ENCODE peak calls at places on chromosomes 2 and 18, in six cellular contexts. W is esophagus squamous epithelium, Z is Peyer's patch, D is breast epithelium, F is heart left ventricle, C is stomach. O is an unnamed sample.

GRCh38 chr2:216743781-216744180 is 48.4 kb upstream of the IGFBP5 start:
- DNase-seq in F (no peak), D (no peak), W (no peak), C (no peak), Z (no peak), O (no peak)

GRCh38 chr2:133054297-133054696 is 384.3 kb upstream of the LYPD1 start:
- DNase-seq in D (no peak), W (no peak), F (no peak), C (no peak), Z (no peak), O (no peak)

GRCh38 chr2:50596521-50596920 is 435.4 kb downstream of the NRXN1 start:
- DNase-seq in Z (no peak), C (no peak), D (no peak), W (no peak), F (no peak), O (no peak)

GRCh38 chr2:237727363-237727762 is 71.2 kb upstream of the RBM44 start:
- DNase-seq in W (no peak), D (peak; percentile 17), F (no peak), C (no peak), Z (no peak), O (peak; percentile 49)

GRCh38 chr18:70433001-70433400 is 144.2 kb downstream of the SOCS6 start:
- DNase-seq in C (no peak), F (no peak), D (no peak), W (no peak), Z (no peak), O (no peak)

GRCh38 chr2:239706407-239706806 is 305.6 kb upstream of the HDAC4 start:
- DNase-seq in D (peak; percentile 18), W (no peak), C (no peak), F (no peak), Z (no peak), O (no peak)

GRCh38 chr2:23475036-23475435 is 90.1 kb downstream of the KLHL29 start:
- DNase-seq in W (no peak), D (no peak), Z (peak; percentile 6), F (no peak), C (no peak), O (peak; percentile 41)

GRCh38 chr2:157971702-157972101 is 95.6 kb upstream of the ACVR1 start:
- DNase-seq in C (no peak), W (no peak), Z (no peak), D (no peak), F (no peak), O (no peak)

GRCh38 chr2:38791747-38792146 is 13.7 kb downstream of the GEMIN6 start:
- DNase-seq in D (no peak), F (no peak), C (no peak), W (no peak), Z (no peak), O (no peak)

GRCh38 chr18:24868760-24869237 is 408.4 kb downstream of the HRH4 start:
- DNase-seq in F (no peak), D (no peak), W (no peak), C (no peak), Z (no peak), O (no peak)

GRCh38 chr2:109487871-109488655 is 125.7 kb downstream of the SEPTIN10 start:
- DNase-seq in F (no peak), W (no peak), C (no peak), Z (no peak), D (no peak), O (no peak)

GRCh38 chr2:173720310-173720709 is 244.9 kb downstream of the SP3 start:
- DNase-seq in F (no peak), Z (no peak), D (no peak), C (no peak), W (no peak), O (no peak)

GRCh38 chr18:78913830-78914585 is 65.6 kb upstream of the SALL3 start:
- DNase-seq in C (no peak), F (no peak), D (no peak), Z (no peak), W (no peak), O (no peak)

GRCh38 chr2:241214209-241214608 is 25.7 kb downstream of the ANO7 start:
- DNase-seq in Z (no peak), F (no peak), C (no peak), W (no peak), D (no peak), O (no peak)

GRCh38 chr2:20469595-20469994 is 22.7 kb downstream of the RHOB start:
- DNase-seq in F (no peak), Z (no peak), C (peak; percentile 23), W (no peak), D (no peak), O (peak; percentile 60)

GRCh38 chr2:37387143-37387835 is 42.9 kb downstream of the QPCT start:
- DNase-seq in F (no peak), D (no peak), W (no peak), Z (no peak), C (no peak), O (no peak)

GRCh38 chr2:151297882-151298281 is 8.4 kb upstream of the NMI start:
- DNase-seq in D (no peak), C (no peak), Z (no peak), W (no peak), F (no peak), O (no peak)

GRCh38 chr2:141490886-141491285 is 639.9 kb downstream of the LRP1B start:
- DNase-seq in Z (no peak), C (no peak), D (no peak), W (no peak), F (no peak), O (no peak)

GRCh38 chr2:72144412-72144745 is 3.3 kb downstream of the CYP26B1 start:
- DNase-seq in C (peak; percentile 25), Z (no peak), F (peak; percentile 70), W (no peak), D (no peak), O (peak; percentile 65)

GRCh38 chr2:112048887-112049286 is 6.2 kb upstream of the TMEM87B start:
- DNase-seq in D (no peak), F (no peak), W (no peak), Z (no peak), C (no peak), O (no peak)

GRCh38 chr18:6598657-6599056 is 130.9 kb upstream of the ARHGAP28 start:
- DNase-seq in Z (no peak), D (no peak), F (no peak), C (no peak), W (no peak), O (no peak)

GRCh38 chr18:12750076-12750707 is 47.4 kb downstream of the PSMG2 start:
- DNase-seq in C (no peak), D (no peak), F (no peak), W (no peak), Z (no peak), O (no peak)

GRCh38 chr18:32244863-32245262 is 55.0 kb downstream of the MEP1B start:
- DNase-seq in Z (no peak), F (no peak), D (no peak), W (no peak), C (no peak), O (no peak)

GRCh38 chr2:235383272-235383843 is 110.5 kb upstream of the AGAP1 start:
- DNase-seq in D (no peak), W (no peak), F (no peak), C (no peak), Z (no peak), O (no peak)

GRCh38 chr2:126946323-126947089 is 47.8 kb downstream of the TEX51 start:
- DNase-seq in Z (no peak), W (no peak), F (no peak), D (no peak), C (no peak), O (no peak)

GRCh38 chr18:69400253-69400975 is at the start of gene DOK6:
- DNase-seq in Z (no peak), D (no peak), W (no peak), C (no peak), F (peak; percentile 66), O (peak; percentile 64)

GRCh38 chr2:10514287-10514686 is 66.2 kb upstream of the ODC1 start:
- DNase-seq in D (no peak), W (no peak), F (no peak), C (no peak), Z (no peak), O (no peak)

GRCh38 chr2:219018286-219018685 is 23.0 kb downstream of the CFAP65 start:
- DNase-seq in W (no peak), D (no peak), Z (no peak), F (no peak), C (no peak), O (no peak)

GRCh38 chr2:219018726-219019125 is 22.6 kb downstream of the CFAP65 start:
- DNase-seq in C (no peak), D (no peak), W (no peak), F (no peak), Z (peak; percentile 39), O (no peak)

GRCh38 chr2:219020604-219021365 is 20.5 kb downstream of the CFAP65 start:
- DNase-seq in D (no peak), W (no peak), F (no peak), Z (peak; percentile 36), C (peak; percentile 54), O (peak; percentile 58)

GRCh38 chr2:219017166-219017931 is 24.0 kb downstream of the CFAP65 start:
- DNase-seq in D (no peak), C (no peak), W (no peak), Z (peak; percentile 30), F (no peak), O (peak; percentile 51)

GRCh38 chr2:219019436-219019835 is 21.9 kb downstream of the CFAP65 start:
- DNase-seq in W (no peak), Z (peak; percentile 36), D (no peak), F (no peak), C (no peak), O (peak; percentile 30)
- H3K27me3 ChIP-seq in W (peaks cover 75% of the 10 kb centered on the region), Z (no peaks in the 10 kb centered on the region), D (no peaks in the 10 kb centered on the region), F (no peaks in the 10 kb centered on the region), C (no peaks in the 10 kb centered on the region), O (no peaks in the 10 kb centered on the region)

GRCh38 chr2:198004921-198005829 is 200.8 kb downstream of the PLCL1 start:
- DNase-seq in W (no peak), D (no peak), C (no peak), F (no peak), Z (no peak), O (no peak)
- TF ChIP-seq POLR2A in W (no peak), D (no peak), C (no peak), F (no peak), Z (no peak), O (no peak)

GRCh38 chr2:113278812-113279139 is at the start of gene PAX8:
- DNase-seq in W (no peak), F (no peak), D (no peak), Z (no peak), C (no peak), O (no peak)
- H3K27me3 ChIP-seq in W (peaks cover 56% of the 10 kb centered on the region), F (peaks cover 27% of the 10 kb centered on the region), D (peaks cover 48% of the 10 kb centered on the region), Z (no peaks in the 10 kb centered on the region), C (no peaks in the 10 kb centered on the region), O (peaks cover 49% of the 10 kb centered on the region)

GRCh38 chr18:3712485-3712884 is 262.5 kb downstream of the TGIF1 start:
- DNase-seq in W (no peak), Z (no peak), C (no peak), F (no peak), D (no peak), O (no peak)

GRCh38 chr18:3713166-3713565 is 263.2 kb downstream of the TGIF1 start:
- DNase-seq in D (no peak), W (no peak), F (no peak), C (no peak), Z (no peak), O (no peak)

GRCh38 chr18:3709166-3709565 is 259.2 kb downstream of the TGIF1 start:
- DNase-seq in C (no peak), D (no peak), F (no peak), W (no peak), Z (no peak), O (no peak)

GRCh38 chr18:3713708-3714107 is 263.7 kb downstream of the TGIF1 start:
- DNase-seq in Z (no peak), C (no peak), D (no peak), F (no peak), W (no peak), O (no peak)

GRCh38 chr18:3710712-3711269 is 260.8 kb downstream of the TGIF1 start:
- DNase-seq in D (peak; percentile 39), Z (peak; percentile 90), W (no peak), F (no peak), C (peak; percentile 81), O (no peak)
- TF ChIP-seq POLR2A in D (no peak), Z (peak; percentile 23), W (no peak), F (no peak), C (no peak), O (no peak)

O was measured in sigmoid colon.